ENCODE peak calls at places on chromosomes 11 and 22, in seven cellular contexts. Y is right atrium auricular region; R is hypothalamus; M is uterus; U is stimulated activated CD4-positive, alpha-beta T cell treated with anti-CD3 and anti-CD28 coated beads, Interleukin-4, amount 100 ng/mL, for 1 hour; A is AG08395; T is NCI-H446. D is an unnamed sample.
A peak's percentile ranks its signal among the peaks of the same experiment; 100 is the strongest.

GRCh38 chr11:129447654-129448239 is 72.1 kb downstream of the BARX2 start:
- DNase-seq in Y (no peak), R (no peak), M (no peak), U (no peak), A (no peak), T (no peak), D (no peak)

GRCh38 chr11:73942030-73942429 is 8.8 kb upstream of the DNAJB13 start:
- DNase-seq in Y (no peak), R (no peak), M (no peak), U (no peak), A (no peak), T (no peak), D (peak; percentile 40)

GRCh38 chr11:72224587-72225410 is at the start of gene INPPL1:
- DNase-seq in Y (peak; percentile 58), R (no peak), M (peak; percentile 57), U (peak; percentile 60), A (peak; percentile 22), T (no peak), D (peak; percentile 65)

GRCh38 chr11:61541568-61541967 is 33.0 kb downstream of the LRRC10B start:
- DNase-seq in Y (no peak), R (no peak), M (peak; percentile 28), U (no peak), A (peak; percentile 41), T (peak; percentile 74), D (peak; percentile 54)

GRCh38 chr11:132056689-132057088 is 686.3 kb downstream of the NTM start:
- DNase-seq in Y (peak; percentile 81), R (no peak), M (no peak), U (no peak), A (peak; percentile 69), T (no peak), D (peak; percentile 96)

GRCh38 chr11:33262016-33262638 is 4.9 kb downstream of the HIPK3 start:
- DNase-seq in Y (no peak), R (no peak), M (no peak), U (no peak), A (no peak), T (peak; percentile 19), D (no peak)

GRCh38 chr11:72123117-72123653 is 10.7 kb upstream of the ANAPC15 start:
- DNase-seq in Y (no peak), R (no peak), M (no peak), U (no peak), A (no peak), T (no peak), D (no peak)

GRCh38 chr11:16070573-16070972 is 285.8 kb downstream of the SOX6 start:
- DNase-seq in Y (no peak), R (no peak), M (no peak), U (no peak), A (no peak), T (no peak), D (no peak)

GRCh38 chr11:2092956-2093412 is 46.2 kb downstream of the IGF2 start:
- DNase-seq in Y (no peak), R (no peak), M (peak; percentile 50), U (peak; percentile 31), A (peak; percentile 38), T (peak; percentile 86), D (peak; percentile 95)

GRCh38 chr11:117856252-117856651 is 20.2 kb downstream of the FXYD6 start:
- DNase-seq in Y (no peak), R (no peak), M (peak; percentile 13), U (no peak), A (no peak), T (no peak), D (no peak)

GRCh38 chr11:48085688-48086087 is 105.3 kb downstream of the PTPRJ start:
- DNase-seq in Y (no peak), R (no peak), M (no peak), U (no peak), A (no peak), T (no peak), D (no peak)

GRCh38 chr22:40036591-40037225 is 42.0 kb downstream of the FAM83F start:
- DNase-seq in Y (no peak), R (no peak), M (no peak), U (peak; percentile 54), A (peak; percentile 81), T (peak; percentile 75), D (peak; percentile 68)

GRCh38 chr11:69040581-69041260 is 8.0 kb upstream of the TPCN2 start:
- DNase-seq in Y (no peak), R (no peak), M (no peak), U (no peak), A (peak; percentile 51), T (no peak), D (no peak)

GRCh38 chr11:6705905-6706535 is 22.9 kb upstream of the MRPL17 start:
- DNase-seq in Y (no peak), R (no peak), M (peak; percentile 55), U (peak; percentile 23), A (peak; percentile 72), T (peak; percentile 61), D (peak; percentile 73)

GRCh38 chr11:75447415-75447814 is 14.4 kb upstream of the KLHL35 start:
- DNase-seq in Y (no peak), R (no peak), M (no peak), U (no peak), A (no peak), T (no peak), D (no peak)

GRCh38 chr11:127644366-127644765 is 643.8 kb upstream of the KIRREL3 start:
- DNase-seq in Y (no peak), R (no peak), M (no peak), U (no peak), A (no peak), T (no peak), D (no peak)

GRCh38 chr11:110758012-110758411 is 45.8 kb upstream of the ARHGAP20 start:
- DNase-seq in Y (no peak), R (no peak), M (no peak), U (no peak), A (no peak), T (no peak), D (no peak)

GRCh38 chr22:29167032-29167911 is 38.4 kb upstream of the EMID1 start:
- DNase-seq in Y (no peak), R (no peak), M (no peak), U (peak; percentile 27), A (no peak), T (no peak), D (no peak)

GRCh38 chr11:118073554-118073953 is 3.3 kb upstream of the TMPRSS4 start:
- DNase-seq in Y (no peak), R (no peak), M (no peak), U (no peak), A (no peak), T (no peak), D (no peak)

GRCh38 chr11:75090778-75091177 is 5.9 kb downstream of the OR2AT4 start:
- DNase-seq in Y (no peak), R (no peak), M (no peak), U (no peak), A (no peak), T (no peak), D (no peak)

GRCh38 chr22:37546436-37547248 is 13.6 kb upstream of the CDC42EP1 start:
- DNase-seq in Y (no peak), R (no peak), M (peak; percentile 74), U (no peak), A (peak; percentile 70), T (no peak), D (peak; percentile 98)

GRCh38 chr11:13068211-13068610 is 59.1 kb downstream of the RASSF10 start:
- DNase-seq in Y (no peak), R (no peak), M (no peak), U (no peak), A (no peak), T (no peak), D (no peak)

GRCh38 chr11:38014405-38014804 is 1416.4 kb upstream of the RAG2 start:
- DNase-seq in Y (no peak), R (no peak), M (no peak), U (no peak), A (no peak), T (peak; percentile 57), D (peak; percentile 23)

GRCh38 chr11:34855754-34856095 is 60.5 kb downstream of the APIP start:
- DNase-seq in Y (no peak), R (no peak), M (no peak), U (no peak), A (no peak), T (no peak), D (no peak)

GRCh38 chr11:232783-233565 is 3.2 kb downstream of the SIRT3 start:
- DNase-seq in Y (no peak), R (no peak), M (no peak), U (no peak), A (no peak), T (no peak), D (no peak)

GRCh38 chr22:28599693-28600092 is 79.9 kb downstream of the TTC28 start:
- DNase-seq in Y (no peak), R (no peak), M (no peak), U (no peak), A (no peak), T (no peak), D (no peak)

GRCh38 chr11:114318361-114318760 is 22.2 kb downstream of the NNMT start:
- DNase-seq in Y (no peak), R (no peak), M (no peak), U (no peak), A (no peak), T (no peak), D (no peak)

GRCh38 chr11:1877211-1878133 is 14.2 kb downstream of the PRR33 start:
- DNase-seq in Y (no peak), R (no peak), M (peak; percentile 82), U (no peak), A (no peak), T (no peak), D (peak; percentile 55)

D was measured in myocyte.